ENCODE peak calls at places on chromosomes 5 and 9, in nine cellular contexts. M, W, D, V, A, K, C, Z and E are unnamed samples.

GRCh38 chr5:180718810-180719453 is 20.9 kb downstream of the OR2Y1 start:
- DNase-seq in M (peak; percentile 18), W (peak; percentile 31), D (no peak), V (no peak), A (no peak), K (no peak), C (peak; percentile 13), Z (peak; percentile 46), E (no peak)

GRCh38 chr5:74382115-74382514 is 258.4 kb downstream of the ENC1 start:
- DNase-seq in M (no peak), W (no peak), D (no peak), V (no peak), A (no peak), K (no peak), C (no peak), Z (no peak), E (no peak)

GRCh38 chr5:149283611-149284480 is 12.2 kb downstream of the AFAP1L1 start:
- DNase-seq in M (no peak), W (no peak), D (no peak), V (no peak), A (no peak), K (no peak), C (no peak), Z (no peak), E (no peak)

GRCh38 chr5:37495668-37496067 is 116.5 kb downstream of the WDR70 start:
- DNase-seq in M (no peak), W (peak; percentile 89), D (no peak), V (no peak), A (no peak), K (no peak), C (no peak), Z (peak; percentile 24), E (no peak)

GRCh38 chr9:96136992-96137665 is 164.8 kb downstream of the HSD17B3 start:
- DNase-seq in M (no peak), W (peak; percentile 78), D (peak; percentile 82), V (peak; percentile 27), A (peak; percentile 63), K (peak; percentile 45), C (no peak), Z (no peak), E (peak; percentile 55)

GRCh38 chr5:111820072-111820471 is 63.1 kb upstream of the NREP start:
- DNase-seq in M (no peak), W (no peak), D (no peak), V (no peak), A (no peak), K (no peak), C (no peak), Z (no peak), E (no peak)

GRCh38 chr9:114153761-114154596 is 1.4 kb upstream of the COL27A1 start:
- DNase-seq in M (peak; percentile 51), W (peak; percentile 25), D (peak; percentile 78), V (no peak), A (no peak), K (no peak), C (no peak), Z (peak; percentile 48), E (peak; percentile 93)

GRCh38 chr5:5314626-5315025 is 107.9 kb upstream of the ICE1 start:
- DNase-seq in M (no peak), W (no peak), D (no peak), V (no peak), A (no peak), K (no peak), C (no peak), Z (no peak), E (no peak)

GRCh38 chr9:33510264-33511183 is 13.5 kb upstream of the ANKRD18B start:
- DNase-seq in M (peak; percentile 60), W (peak; percentile 62), D (peak; percentile 84), V (peak; percentile 46), A (peak; percentile 54), K (peak; percentile 51), C (no peak), Z (peak; percentile 77), E (peak; percentile 58)

GRCh38 chr9:128274245-128274644 is 1.6 kb downstream of the GOLGA2 start:
- DNase-seq in M (no peak), W (no peak), D (no peak), V (no peak), A (no peak), K (no peak), C (no peak), Z (no peak), E (no peak)
- H3K4me3 ChIP-seq in M (no peak overlapping the region), W (peak overlapping the region; percentile 96), D (no peak overlapping the region), V (no peak overlapping the region), A (peak overlapping the region; percentile 96), K (no peak overlapping the region), C (no peak overlapping the region), Z (peak overlapping the region; percentile 78), E (no peak overlapping the region)

GRCh38 chr5:67308988-67309688 is 112.5 kb upstream of the CD180 start:
- DNase-seq in M (no peak), W (no peak), D (no peak), V (no peak), A (no peak), K (no peak), C (no peak), Z (no peak), E (no peak)

GRCh38 chr5:67310169-67310568 is 113.6 kb upstream of the CD180 start:
- DNase-seq in M (no peak), W (no peak), D (no peak), V (no peak), A (no peak), K (no peak), C (no peak), Z (no peak), E (no peak)

GRCh38 chr5:67315082-67315801 is 118.6 kb upstream of the CD180 start:
- DNase-seq in M (no peak), W (peak; percentile 59), D (no peak), V (no peak), A (no peak), K (no peak), C (no peak), Z (peak; percentile 58), E (peak; percentile 10)

GRCh38 chr5:67310740-67311139 is 114.1 kb upstream of the CD180 start:
- DNase-seq in M (no peak), W (no peak), D (no peak), V (no peak), A (no peak), K (no peak), C (no peak), Z (no peak), E (no peak)

GRCh38 chr5:67311208-67311607 is 114.6 kb upstream of the CD180 start:
- DNase-seq in M (no peak), W (no peak), D (no peak), V (no peak), A (no peak), K (no peak), C (no peak), Z (no peak), E (no peak)
- H3K27me3 ChIP-seq in M (no peaks in the 10 kb centered on the region), W (no peaks in the 10 kb centered on the region), D (no peaks in the 10 kb centered on the region), V (no peaks in the 10 kb centered on the region), A (no peaks in the 10 kb centered on the region), K (no peaks in the 10 kb centered on the region), C (no peaks in the 10 kb centered on the region), Z (no peaks in the 10 kb centered on the region), E (no peaks in the 10 kb centered on the region)

DNA sequence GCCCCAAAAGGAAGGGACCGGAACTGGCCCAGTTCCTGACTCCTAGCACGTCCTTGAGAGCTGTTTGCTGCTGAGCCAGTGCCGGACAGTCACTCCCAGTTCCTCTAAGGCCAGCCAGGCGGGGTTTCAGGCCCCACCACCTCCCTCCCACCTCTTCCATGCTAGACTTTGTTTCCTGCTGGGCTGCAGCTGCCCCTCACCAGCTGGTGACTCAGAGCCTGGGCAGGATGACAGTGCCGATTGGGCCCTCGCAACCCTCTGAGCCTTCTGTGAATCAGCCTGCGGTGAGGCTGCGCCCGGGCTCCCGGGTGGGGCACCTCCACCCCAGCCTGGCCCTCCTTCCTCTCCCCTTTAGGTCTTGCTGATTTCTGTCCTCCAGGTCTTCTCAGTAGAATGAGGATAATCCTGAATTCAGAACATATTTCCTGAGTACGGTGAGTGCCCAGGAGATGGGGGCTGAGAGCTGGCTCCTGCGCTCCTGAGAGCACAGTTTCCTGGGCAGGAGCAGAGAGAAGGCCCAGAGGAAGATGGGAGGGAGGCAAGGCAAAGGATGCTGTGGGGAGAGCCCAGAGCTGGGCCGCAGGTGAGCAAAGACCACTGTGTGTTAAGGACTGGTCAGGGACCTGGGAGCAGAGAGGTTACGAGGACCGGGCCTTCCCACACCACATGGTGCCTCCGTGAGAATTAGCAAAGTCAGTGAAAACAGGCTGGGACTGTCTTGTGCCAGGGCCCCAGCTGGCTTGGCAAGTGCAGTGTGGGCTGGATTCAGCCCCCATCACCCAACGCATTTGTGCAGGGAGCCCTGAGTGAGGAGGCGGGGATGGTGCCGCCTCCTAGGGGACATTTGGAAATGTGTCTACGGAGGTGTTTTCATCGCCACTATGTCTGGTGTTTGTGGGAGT is 32.9 kb upstream of the STXBP1 start:
- DNase-seq in M (peak; percentile 90), W (peak; percentile 98), D (peak; percentile 98), V (peak; percentile 89), A (peak; percentile 94), K (peak; percentile 91), C (peak; percentile 24), Z (peak; percentile 48), E (peak; percentile 85)
- H3K4me3 ChIP-seq in M (no peak overlapping the region), W (peak overlapping the region; percentile 33), D (no peak overlapping the region), V (no peak overlapping the region), A (peak overlapping the region; percentile 41), K (peak overlapping the region; percentile 1), C (no peak overlapping the region), Z (no peak overlapping the region), E (no peak overlapping the region)

GRCh38 chr9:21964925-21965385 is 29.2 kb downstream of the CDKN2A start:
- DNase-seq in M (peak; percentile 57), W (no peak), D (peak; percentile 71), V (no peak), A (no peak), K (peak; percentile 39), C (peak; percentile 22), Z (no peak), E (peak; percentile 70)
- H3K27me3 ChIP-seq in M (peaks cover 7% of the 10 kb centered on the region), W (peaks cover 31% of the 10 kb centered on the region), D (no peaks in the 10 kb centered on the region), V (no peaks in the 10 kb centered on the region), A (peaks cover 76% of the 10 kb centered on the region), K (peaks cover 4% of the 10 kb centered on the region), C (peaks cover 63% of the 10 kb centered on the region), Z (no peaks in the 10 kb centered on the region), E (peaks cover 67% of the 10 kb centered on the region)

GRCh38 chr9:134393582-134394280 is 67.5 kb downstream of the RXRA start:
- DNase-seq in M (no peak), W (no peak), D (no peak), V (no peak), A (no peak), K (no peak), C (no peak), Z (no peak), E (no peak)

GRCh38 chr9:134395002-134395517 is 68.8 kb downstream of the RXRA start:
- DNase-seq in M (no peak), W (no peak), D (no peak), V (no peak), A (no peak), K (no peak), C (no peak), Z (no peak), E (no peak)

GRCh38 chr9:134396258-134396742 is 70.0 kb downstream of the RXRA start:
- DNase-seq in M (no peak), W (no peak), D (no peak), V (no peak), A (peak; percentile 64), K (no peak), C (no peak), Z (peak; percentile 68), E (peak; percentile 67)

GRCh38 chr9:134396825-134397224 is 70.6 kb downstream of the RXRA start:
- DNase-seq in M (no peak), W (no peak), D (no peak), V (no peak), A (no peak), K (no peak), C (no peak), Z (peak; percentile 71), E (peak; percentile 68)

GRCh38 chr9:134395727-134396257 is 69.5 kb downstream of the RXRA start:
- DNase-seq in M (no peak), W (no peak), D (no peak), V (no peak), A (no peak), K (no peak), C (no peak), Z (no peak), E (peak; percentile 65)
- H3K4me3 ChIP-seq in M (no peak overlapping the region), W (no peak overlapping the region), D (no peak overlapping the region), V (no peak overlapping the region), A (peak overlapping the region; percentile 30), K (no peak overlapping the region), C (peak overlapping the region; percentile 60), Z (no peak overlapping the region), E (no peak overlapping the region)